ENCODE peak calls at places on chromosome 15, in four cellular contexts. One of them, this sample, is unnamed.

GRCh38 chr15:73924258-73924921 is 1.9 kb upstream of the LOXL1 start:
- DNase-seq in HS-5: peak; percentile 73
- DNase-seq in stimulated activated CD4-positive, alpha-beta T cell treated with anti-CD3 and anti-CD28 coated beads, Interleukin-1b, Interleukin-23, amount 100 ng/mL, for 24 hours: no peak
- DNase-seq in lower lobe of right lung: peak; percentile 28
- DNase-seq in this sample: no peak

GRCh38 chr15:47517737-47518136 is 199.6 kb upstream of the SEMA6D start:
- DNase-seq in stimulated activated CD4-positive, alpha-beta T cell treated with anti-CD3 and anti-CD28 coated beads, Interleukin-1b, Interleukin-23, amount 100 ng/mL, for 24 hours: no peak
- DNase-seq in HS-5: no peak
- DNase-seq in lower lobe of right lung: no peak
- DNase-seq in this sample: no peak

GRCh38 chr15:62975515-62975914 is 67.0 kb upstream of the TPM1 start:
- DNase-seq in HS-5: no peak
- DNase-seq in lower lobe of right lung: no peak
- DNase-seq in stimulated activated CD4-positive, alpha-beta T cell treated with anti-CD3 and anti-CD28 coated beads, Interleukin-1b, Interleukin-23, amount 100 ng/mL, for 24 hours: no peak
- DNase-seq in this sample: no peak

GRCh38 chr15:59185725-59186124 is 20.9 kb upstream of the LDHAL6B start:
- DNase-seq in lower lobe of right lung: no peak
- DNase-seq in stimulated activated CD4-positive, alpha-beta T cell treated with anti-CD3 and anti-CD28 coated beads, Interleukin-1b, Interleukin-23, amount 100 ng/mL, for 24 hours: no peak
- DNase-seq in HS-5: no peak
- DNase-seq in this sample: no peak

GRCh38 chr15:77852241-77853007 is 219.7 kb upstream of the LINGO1 start:
- DNase-seq in HS-5: no peak
- DNase-seq in stimulated activated CD4-positive, alpha-beta T cell treated with anti-CD3 and anti-CD28 coated beads, Interleukin-1b, Interleukin-23, amount 100 ng/mL, for 24 hours: no peak
- DNase-seq in lower lobe of right lung: peak; percentile 14
- DNase-seq in this sample: no peak

GRCh38 chr15:30065025-30065801 is 17.5 kb upstream of the GOLGA8J start:
- DNase-seq in HS-5: peak; percentile 76
- DNase-seq in stimulated activated CD4-positive, alpha-beta T cell treated with anti-CD3 and anti-CD28 coated beads, Interleukin-1b, Interleukin-23, amount 100 ng/mL, for 24 hours: no peak
- DNase-seq in lower lobe of right lung: no peak
- DNase-seq in this sample: no peak

GRCh38 chr15:88378259-88378658 is 88.9 kb downstream of the MRPL46 start:
- DNase-seq in lower lobe of right lung: no peak
- DNase-seq in stimulated activated CD4-positive, alpha-beta T cell treated with anti-CD3 and anti-CD28 coated beads, Interleukin-1b, Interleukin-23, amount 100 ng/mL, for 24 hours: no peak
- DNase-seq in HS-5: no peak
- DNase-seq in this sample: no peak

GRCh38 chr15:56802164-56802563 is 68.9 kb upstream of the ZNF280D start:
- DNase-seq in HS-5: no peak
- DNase-seq in stimulated activated CD4-positive, alpha-beta T cell treated with anti-CD3 and anti-CD28 coated beads, Interleukin-1b, Interleukin-23, amount 100 ng/mL, for 24 hours: no peak
- DNase-seq in lower lobe of right lung: no peak
- DNase-seq in this sample: no peak

GRCh38 chr15:51866751-51867150 is 37.3 kb downstream of the TMOD3 start:
- DNase-seq in stimulated activated CD4-positive, alpha-beta T cell treated with anti-CD3 and anti-CD28 coated beads, Interleukin-1b, Interleukin-23, amount 100 ng/mL, for 24 hours: no peak
- DNase-seq in HS-5: no peak
- DNase-seq in lower lobe of right lung: no peak
- DNase-seq in this sample: no peak

GRCh38 chr15:37035349-37035748 is 65.0 kb downstream of the MEIS2 start:
- DNase-seq in HS-5: peak; percentile 32
- DNase-seq in stimulated activated CD4-positive, alpha-beta T cell treated with anti-CD3 and anti-CD28 coated beads, Interleukin-1b, Interleukin-23, amount 100 ng/mL, for 24 hours: no peak
- DNase-seq in lower lobe of right lung: no peak
- DNase-seq in this sample: no peak

GRCh38 chr15:41971089-41971892 is 1.1 kb downstream of the EHD4 start:
- DNase-seq in lower lobe of right lung: peak; percentile 78
- DNase-seq in HS-5: peak; percentile 29
- DNase-seq in stimulated activated CD4-positive, alpha-beta T cell treated with anti-CD3 and anti-CD28 coated beads, Interleukin-1b, Interleukin-23, amount 100 ng/mL, for 24 hours: peak; percentile 35
- DNase-seq in this sample: no peak

GRCh38 chr15:31031471-31032064 is 40.1 kb upstream of the MTMR10 start:
- DNase-seq in HS-5: no peak
- DNase-seq in stimulated activated CD4-positive, alpha-beta T cell treated with anti-CD3 and anti-CD28 coated beads, Interleukin-1b, Interleukin-23, amount 100 ng/mL, for 24 hours: no peak
- DNase-seq in lower lobe of right lung: no peak
- DNase-seq in this sample: no peak

GRCh38 chr15:86382341-86382740 is 302.7 kb downstream of the AGBL1 start:
- DNase-seq in HS-5: no peak
- DNase-seq in lower lobe of right lung: no peak
- DNase-seq in stimulated activated CD4-positive, alpha-beta T cell treated with anti-CD3 and anti-CD28 coated beads, Interleukin-1b, Interleukin-23, amount 100 ng/mL, for 24 hours: no peak
- DNase-seq in this sample: no peak

GRCh38 chr15:72182673-72183072 is 14.9 kb downstream of the GRAMD2A start:
- DNase-seq in HS-5: no peak
- DNase-seq in stimulated activated CD4-positive, alpha-beta T cell treated with anti-CD3 and anti-CD28 coated beads, Interleukin-1b, Interleukin-23, amount 100 ng/mL, for 24 hours: no peak
- DNase-seq in lower lobe of right lung: no peak
- DNase-seq in this sample: no peak